ENCODE peak calls at places on chromosomes 4 and X, in four cellular contexts. I is H1, H is neuronal stem cell, C is mesendoderm. Z is an unnamed sample.

GRCh38 chr4:144711685-144712456 is 65.9 kb downstream of the HHIP start:
- DNase-seq in I (no peak), C (no peak), H (no peak), Z (no peak)

GRCh38 chr4:149884046-149884445 is 68.4 kb upstream of the IQCM start:
- DNase-seq in H (no peak), I (no peak), C (no peak), Z (no peak)

GRCh38 chrX:78321809-78322208 is 5.6 kb downstream of the CYSLTR1 start:
- DNase-seq in H (no peak), C (no peak), I (no peak), Z (no peak)

GRCh38 chrX:150268839-150269238 is 94.3 kb upstream of the MAMLD1 start:
- DNase-seq in C (no peak), I (no peak), H (no peak), Z (no peak)

GRCh38 chr4:75018811-75019210 is 85.9 kb downstream of the PARM1 start:
- DNase-seq in C (no peak), H (no peak), I (no peak), Z (no peak)

GRCh38 chrX:18707442-18708049 is at the start of gene PPEF1:
- DNase-seq in H (no peak), I (no peak), C (no peak), Z (no peak)

GRCh38 chr4:13541720-13542576 is 2.4 kb downstream of the NKX3-2 start:
- DNase-seq in H (no peak), I (no peak), C (peak), Z (no peak)

GRCh38 chrX:79482686-79483085 is 115.6 kb upstream of the ITM2A start:
- DNase-seq in I (no peak), H (no peak), C (no peak), Z (no peak)

GRCh38 chr4:88037936-88038335 is 30.5 kb downstream of the PKD2 start:
- DNase-seq in C (no peak), I (no peak), H (no peak), Z (no peak)

GRCh38 chr4:16883816-16884215 is 14.6 kb downstream of the LDB2 start:
- DNase-seq in C (no peak), H (no peak), I (no peak), Z (no peak)

GRCh38 chrX:2426289-2426882 is 74.4 kb downstream of the DHRSX start:
- DNase-seq in H (no peak), I (no peak), C (no peak), Z (no peak)

GRCh38 chrX:68868902-68869800 is 40.3 kb downstream of the EFNB1 start:
- DNase-seq in I (no peak), C (no peak), H (no peak), Z (no peak)

GRCh38 chr4:119532319-119532718 is 96.3 kb downstream of the PDE5A start:
- DNase-seq in C (no peak), H (no peak), I (no peak), Z (no peak)

GRCh38 chrX:2391869-2392606 is 108.7 kb downstream of the DHRSX start:
- DNase-seq in I (peak), H (no peak), C (peak), Z (peak)

GRCh38 chr4:23877758-23878229 is 12.1 kb downstream of the PPARGC1A start:
- DNase-seq in C (peak), H (no peak), I (no peak), Z (peak)

GRCh38 chrX:38930474-38930873 is 129.2 kb downstream of the MID1IP1 start:
- DNase-seq in I (no peak), C (no peak), H (no peak), Z (no peak)

GRCh38 chr4:1987721-1988326 is 20.9 kb downstream of the NELFA start:
- DNase-seq in H (no peak), C (no peak), I (no peak), Z (no peak)

GRCh38 chrX:153913211-153913610 is 8.7 kb downstream of the AVPR2 start:
- DNase-seq in H (no peak), C (no peak), I (no peak), Z (no peak)

GRCh38 chr4:13445841-13446790 is 38.0 kb downstream of the RAB28 start:
- DNase-seq in C (peak), H (peak), I (no peak), Z (no peak)

GRCh38 chrX:110941906-110942305 is 146.3 kb upstream of the CHRDL1 start:
- DNase-seq in C (no peak), I (no peak), H (no peak), Z (no peak)

GRCh38 chr4:70877539-70877938 is 24.6 kb upstream of the MOB1B start:
- DNase-seq in C (no peak), I (no peak), H (no peak), Z (no peak)

GRCh38 chr4:13313856-13314255 is 170.3 kb downstream of the RAB28 start:
- DNase-seq in I (no peak), C (no peak), H (no peak), Z (no peak)

DNA sequence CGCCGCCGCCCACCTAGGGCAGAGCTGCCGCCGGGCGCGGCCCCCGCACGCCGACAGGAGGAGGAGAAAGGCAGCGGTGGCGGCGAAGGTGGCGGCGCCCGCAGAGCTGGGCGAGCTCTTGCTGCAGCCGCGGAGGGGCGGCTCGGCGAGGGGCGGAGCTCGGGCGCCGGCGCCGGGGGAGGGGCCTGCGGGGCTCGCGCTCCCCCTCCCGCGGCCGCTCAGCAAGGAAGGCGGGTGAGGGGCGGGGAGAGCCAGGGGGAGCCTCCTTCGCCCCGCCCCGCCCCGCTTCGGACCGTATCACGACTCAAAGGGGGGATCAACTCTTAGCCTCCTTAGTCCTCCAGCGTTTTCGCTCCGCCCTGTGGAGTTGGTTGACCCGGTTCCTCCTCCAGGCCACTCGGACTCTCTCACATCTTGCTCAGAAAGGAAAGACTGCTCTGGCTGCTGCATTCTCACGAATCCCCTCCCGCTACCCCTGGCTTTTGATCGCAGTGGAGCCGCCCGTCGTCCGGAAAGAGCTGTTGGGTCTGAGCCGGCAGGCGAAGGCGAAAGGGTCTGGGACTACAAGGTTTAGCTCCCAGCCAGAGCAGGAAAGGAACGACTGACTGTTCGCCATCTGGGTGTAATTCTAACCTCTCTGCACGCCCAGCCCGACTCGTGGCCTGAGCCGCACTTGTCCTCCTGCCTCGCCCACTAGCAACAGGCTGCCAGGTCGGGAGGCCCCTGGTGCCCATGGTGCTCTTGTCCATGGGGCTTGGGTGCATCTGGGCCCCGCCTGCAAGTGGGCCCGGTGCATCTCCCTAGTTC is at the start of gene ATP8A1:
- DNase-seq in I (peak), H (peak), C (peak), Z (peak)
- H2BK15ac ChIP-seq in I (peak), H (peak), C (no peak), Z (peak)

DNA sequence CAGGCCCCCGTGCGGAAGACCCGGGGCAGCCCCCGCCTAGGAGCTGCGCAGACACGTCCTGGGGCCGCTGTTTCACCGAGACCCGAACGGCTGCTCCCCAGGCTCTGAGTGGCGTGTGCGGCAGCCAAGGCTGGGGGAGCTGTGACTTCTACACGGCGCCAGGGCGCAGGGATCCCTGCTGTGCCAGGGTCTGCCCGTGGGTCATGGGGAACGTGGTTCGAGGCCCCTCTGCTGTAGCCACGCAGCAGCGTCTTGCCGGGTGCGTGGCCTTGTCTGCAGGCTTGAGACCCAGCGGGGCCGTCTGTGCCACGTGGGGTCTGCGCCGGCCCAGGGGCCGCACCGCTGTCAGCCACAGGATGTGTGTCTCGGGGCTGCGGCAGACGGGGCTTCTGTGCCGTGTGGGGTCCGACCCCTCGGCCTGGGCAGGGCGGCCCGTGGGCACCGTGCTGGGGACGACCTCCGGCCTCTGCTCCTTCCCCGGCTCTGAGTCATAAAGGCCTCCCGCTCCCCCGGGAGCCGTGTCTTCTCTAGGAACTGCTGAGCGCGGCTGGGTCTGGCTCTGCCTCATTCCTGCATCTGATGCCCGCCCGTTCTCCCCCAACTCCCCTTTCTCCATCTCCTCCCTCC is 12.7 kb upstream of the GTPBP6 start:
- DNase-seq in I (no peak), H (no peak), C (no peak), Z (peak)
- H2BK15ac ChIP-seq in I (peak), H (peak), C (no peak), Z (no peak)

GRCh38 chrX:45850197-45850774 is 649.6 kb upstream of the DIPK2B start:
- DNase-seq in H (no peak), I (no peak), C (peak), Z (no peak)

GRCh38 chrX:45849261-45849660 is 648.6 kb upstream of the DIPK2B start:
- DNase-seq in H (no peak), I (no peak), C (peak), Z (peak)

GRCh38 chrX:45851434-45851991 is 650.8 kb upstream of the DIPK2B start:
- DNase-seq in H (no peak), C (peak), I (peak), Z (no peak)

GRCh38 chrX:45852884-45853283 is 652.2 kb upstream of the DIPK2B start:
- DNase-seq in H (no peak), I (no peak), C (peak), Z (no peak)

GRCh38 chrX:45850775-45851433 is 650.2 kb upstream of the DIPK2B start:
- DNase-seq in H (no peak), I (no peak), C (peak), Z (peak)
- H2BK15ac ChIP-seq in H (no peak), I (no peak), C (no peak), Z (peak)

DNA sequence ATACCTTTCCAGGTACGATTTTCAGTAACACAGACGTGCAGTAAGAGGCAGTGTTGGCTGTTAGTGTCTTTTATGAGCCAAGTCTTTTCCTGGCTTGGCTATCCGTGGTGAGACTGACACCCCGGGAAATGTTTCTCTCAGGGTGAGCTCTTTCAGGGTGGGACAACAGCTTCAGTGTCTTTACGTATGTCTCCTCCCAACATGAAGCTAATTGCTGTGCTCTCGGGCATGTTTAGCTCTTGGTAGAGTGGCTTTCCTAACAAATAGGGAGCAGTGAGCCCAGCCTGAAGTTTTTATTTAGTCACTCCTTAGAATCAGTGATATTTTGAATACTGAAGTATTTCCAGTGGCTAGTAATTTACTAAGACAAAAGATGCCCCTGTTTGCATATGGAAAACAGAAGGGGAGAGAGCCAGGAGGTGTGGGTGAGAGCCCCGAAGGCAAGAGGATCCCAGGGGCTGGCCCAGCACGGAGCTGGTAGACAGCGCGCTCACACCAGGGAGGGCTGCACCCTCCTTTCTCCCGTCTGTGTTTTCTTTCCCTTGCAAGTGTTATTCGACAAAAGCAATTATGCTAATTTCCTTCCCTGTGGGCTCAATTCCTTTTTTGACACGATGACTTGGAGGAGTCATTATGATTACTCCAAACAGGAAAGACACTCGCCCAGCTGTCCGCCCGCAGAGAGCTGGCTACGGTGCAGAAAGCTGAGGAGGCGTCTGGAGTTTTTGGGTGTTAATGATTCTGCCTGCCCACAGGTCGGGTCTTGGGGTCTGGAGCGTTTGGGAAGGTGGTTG is 47.7 kb downstream of the PDGFRA start:
- DNase-seq in C (peak), I (peak), H (no peak), Z (no peak)
- H2BK15ac ChIP-seq in C (no peak), I (no peak), H (no peak), Z (no peak)

GRCh38 chr4:39526810-39527295 is 386 bp downstream of the UGDH start:
- DNase-seq in H (peak), I (no peak), C (no peak), Z (no peak)

GRCh38 chr4:39526283-39526682 is 956 bp downstream of the UGDH start:
- DNase-seq in I (no peak), C (no peak), H (no peak), Z (no peak)

GRCh38 chr4:39527296-39528055 is at the start of gene UGDH:
- DNase-seq in C (peak), I (peak), H (peak), Z (peak)

GRCh38 chr4:39529534-39529933 is 2.3 kb upstream of the UGDH start:
- DNase-seq in C (no peak), I (no peak), H (no peak), Z (no peak)

GRCh38 chr4:39528056-39528465 is 822 bp upstream of the UGDH start:
- DNase-seq in H (no peak), C (no peak), I (no peak), Z (peak)
- H2BK15ac ChIP-seq in H (peak), C (no peak), I (no peak), Z (peak)

GRCh38 chr4:83115000-83115399 is 471 bp upstream of the PLAC8 start:
- DNase-seq in I (no peak), C (peak), H (no peak), Z (peak)

GRCh38 chr4:83112678-83113428 is 1.7 kb downstream of the PLAC8 start:
- DNase-seq in H (no peak), C (no peak), I (no peak), Z (peak)

GRCh38 chr4:83114576-83114975 is at the start of gene PLAC8:
- DNase-seq in I (no peak), C (peak), H (no peak), Z (no peak)

GRCh38 chr4:83113429-83113786 is 1.1 kb downstream of the PLAC8 start:
- DNase-seq in I (no peak), H (no peak), C (no peak), Z (no peak)

GRCh38 chr4:83115656-83116285 is 1.2 kb upstream of the PLAC8 start:
- DNase-seq in H (no peak), I (peak), C (no peak), Z (no peak)
- H2BK15ac ChIP-seq in H (no peak), I (peak), C (peak), Z (no peak)

GRCh38 chrX:109624641-109625311 is at the start of gene KCNE5:
- DNase-seq in I (no peak), H (peak), C (peak), Z (no peak)

GRCh38 chrX:109619816-109620215 is 5.2 kb downstream of the KCNE5 start:
- DNase-seq in H (no peak), I (no peak), C (peak), Z (no peak)

GRCh38 chrX:109622270-109622669 is 2.7 kb downstream of the KCNE5 start:
- DNase-seq in C (no peak), I (no peak), H (no peak), Z (no peak)

GRCh38 chrX:109626637-109627036 is 1.7 kb upstream of the KCNE5 start:
- DNase-seq in I (no peak), C (no peak), H (no peak), Z (no peak)

DNA sequence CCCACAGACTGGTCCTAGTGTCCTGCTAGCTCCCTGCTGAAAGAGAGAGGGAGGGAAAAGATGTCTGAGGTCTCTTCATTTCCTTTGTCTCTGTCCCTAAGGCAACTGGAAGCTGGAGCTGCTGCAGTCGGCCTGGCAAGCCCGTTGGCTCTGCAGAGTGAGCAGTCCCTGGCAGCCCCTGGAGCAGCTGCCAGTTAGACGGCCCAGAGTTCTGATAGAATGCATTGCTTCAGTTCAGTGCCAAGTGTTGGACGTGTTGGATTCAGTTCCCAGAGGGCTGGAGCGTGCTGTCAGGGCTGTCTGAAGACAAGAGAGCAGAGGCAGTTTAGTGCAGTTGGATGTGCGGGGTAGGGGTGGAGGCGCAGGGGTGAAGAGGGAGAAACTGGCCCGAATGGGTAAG is 950 bp downstream of the KCNE5 start:
- DNase-seq in I (no peak), H (no peak), C (peak), Z (no peak)
- H2BK15ac ChIP-seq in I (no peak), H (no peak), C (no peak), Z (no peak)